ENCODE peak calls at places on chromosomes 1 and 21, in nine cellular contexts. C is lung microvascular endothelial cell; M is DMS79 treated with DMSO at 0.1 percent for 48 hours; K is AG20443; T is stimulated activated CD8-positive, alpha-beta memory T cell treated with anti-CD3 and anti-CD28 coated beads, Interleukin-4, amount 100 ng/mL, for 48 hours; R is hepatocyte; E is stimulated activated CD4-positive, alpha-beta T cell treated with anti-CD3 and anti-CD28 coated beads, Interleukin-2, amount 100 ng/mL, for 4 hours; X is NCI-H187; G is effector memory CD8-positive, alpha-beta T cell. I is an unnamed sample.

GRCh38 chr1:77857557-77857956 is 30.9 kb upstream of the NEXN start:
- DNase-seq in M (no peak), T (no peak), K (peak), X (no peak), C (no peak), R (no peak), G (no peak), E (no peak), I (no peak)

GRCh38 chr1:3170566-3171453 is 101.8 kb downstream of the PRDM16 start:
- DNase-seq in G (no peak), R (peak), C (peak), K (peak), E (no peak), T (no peak), X (no peak), M (peak), I (no peak)

GRCh38 chr1:160338580-160338979 is 4.5 kb downstream of the COPA start:
- DNase-seq in E (no peak), G (no peak), X (no peak), T (no peak), R (no peak), K (no peak), M (no peak), C (no peak), I (no peak)

GRCh38 chr21:32114434-32115063 is 164.3 kb downstream of the MIS18A start:
- DNase-seq in G (no peak), C (no peak), R (no peak), X (no peak), M (no peak), E (no peak), T (no peak), K (peak), I (no peak)

GRCh38 chr1:3879099-3879498 is 21.0 kb downstream of the C1orf174 start:
- DNase-seq in X (no peak), C (no peak), E (no peak), T (no peak), M (no peak), R (no peak), K (no peak), G (no peak), I (no peak)

GRCh38 chr1:109979489-109980091 is 5.0 kb upstream of the AHCYL1 start:
- DNase-seq in E (no peak), G (no peak), T (no peak), X (no peak), K (peak), R (no peak), M (no peak), C (peak), I (no peak)

GRCh38 chr1:151060241-151061011 is at the start of gene MLLT11:
- DNase-seq in M (peak), C (peak), K (peak), G (no peak), T (peak), E (no peak), R (peak), X (peak), I (no peak)

GRCh38 chr1:34885405-34886247 is 26.1 kb upstream of the SMIM12 start:
- DNase-seq in E (peak), M (peak), R (peak), C (peak), X (no peak), K (peak), G (no peak), T (peak), I (no peak)

GRCh38 chr1:204711947-204712701 is 26.6 kb upstream of the LRRN2 start:
- DNase-seq in K (no peak), R (peak), T (no peak), M (no peak), X (peak), G (no peak), E (no peak), C (no peak), I (no peak)

GRCh38 chr1:227562923-227563318 is 435 bp upstream of the ZNF678 start:
- DNase-seq in E (no peak), X (no peak), T (no peak), K (no peak), C (no peak), G (no peak), M (no peak), R (no peak), I (no peak)

GRCh38 chr21:45505416-45506021 is 36.7 kb downstream of the SLC19A1 start:
- DNase-seq in T (no peak), E (no peak), M (no peak), R (no peak), K (no peak), C (no peak), X (no peak), G (no peak), I (no peak)

GRCh38 chr21:45418301-45419071 is 13.5 kb downstream of the COL18A1 start:
- DNase-seq in M (no peak), X (no peak), E (no peak), G (no peak), C (no peak), T (no peak), R (peak), K (no peak), I (no peak)

GRCh38 chr1:182059936-182060335 is 1.6 kb downstream of the ZNF648 start:
- DNase-seq in X (no peak), R (no peak), M (no peak), E (no peak), G (no peak), T (no peak), K (no peak), C (no peak), I (no peak)

GRCh38 chr1:93238425-93238824 is 57.9 kb downstream of the CCDC18 start:
- DNase-seq in C (no peak), R (no peak), X (no peak), E (no peak), K (no peak), G (no peak), M (no peak), T (no peak), I (no peak)

I was measured in NCI-H1048.